ENCODE peak calls at places on chromosome 19, in eight cellular contexts. B is transverse colon; Y is NT2/D1; N is aorta; I is CD8-positive, alpha-beta memory T cell; F is brain microvascular endothelial cell; K is colonic mucosa; P is psoas muscle. Z is an unnamed sample. For H3K36me3 and H3K27me3, the result is how much of the 10 kb centered on the place peaks cover.

GRCh38 chr19:28941833-28942232 is 271.1 kb downstream of the UQCRFS1 start:
- DNase-seq in B (no peak), P (no peak), F (no peak), N (no peak), K (no peak), I (no peak), Y (no peak), Z (no peak)

GRCh38 chr19:4816388-4817165 is 14.9 kb downstream of the TICAM1 start:
- DNase-seq in I (no peak), K (no peak), F (no peak), B (no peak), Y (no peak), P (peak), N (no peak), Z (no peak)

GRCh38 chr19:681029-681626 is 4.9 kb downstream of the FSTL3 start:
- DNase-seq in K (no peak), Y (peak), F (no peak), P (no peak), B (peak), N (no peak), I (no peak), Z (no peak)

GRCh38 chr19:53908933-53909415 is at the start of gene CACNG7:
- DNase-seq in K (no peak), Y (no peak), P (no peak), I (no peak), B (no peak), N (no peak), F (no peak), Z (no peak)

GRCh38 chr19:15293751-15294505 is 38.4 kb downstream of the BRD4 start:
- DNase-seq in I (no peak), K (no peak), P (no peak), F (no peak), N (no peak), Y (no peak), B (no peak), Z (no peak)

GRCh38 chr19:45179063-45179847 is 671 bp downstream of the BLOC1S3 start:
- DNase-seq in K (no peak), Y (no peak), B (peak), P (peak), N (peak), F (no peak), I (peak), Z (no peak)

GRCh38 chr19:46890423-46891170 is 29.8 kb downstream of the ARHGAP35 start:
- DNase-seq in Y (no peak), N (no peak), F (peak), B (no peak), K (peak), P (no peak), I (no peak), Z (peak)

GRCh38 chr19:52896431-52897148 is 845 bp downstream of the ZNF320 start:
- DNase-seq in B (peak), I (no peak), Y (no peak), K (peak), N (no peak), P (peak), F (peak), Z (peak)

GRCh38 chr19:4654437-4655361 is 15.4 kb downstream of the TNFAIP8L1 start:
- DNase-seq in B (no peak), N (no peak), K (no peak), F (no peak), P (no peak), Y (no peak), I (no peak), Z (no peak)

GRCh38 chr19:5913739-5914357 is at the start of gene CAPS:
- DNase-seq in Y (no peak), N (no peak), F (no peak), I (no peak), K (peak), P (peak), B (peak), Z (no peak)

GRCh38 chr19:30421571-30421970 is 49.4 kb downstream of the ZNF536 start:
- DNase-seq in P (no peak), I (no peak), N (no peak), Y (no peak), K (no peak), B (no peak), F (no peak), Z (no peak)

GRCh38 chr19:46689358-46689757 is 27.6 kb downstream of the PRKD2 start:
- DNase-seq in P (no peak), F (no peak), I (no peak), K (no peak), B (no peak), N (no peak), Y (no peak), Z (no peak)

GRCh38 chr19:1672038-1672768 is 19.8 kb upstream of the TCF3 start:
- DNase-seq in K (peak), N (peak), B (peak), P (no peak), F (no peak), Y (no peak), I (peak), Z (no peak)

GRCh38 chr19:33509774-33510173 is 11.8 kb downstream of the PEPD start:
- DNase-seq in K (no peak), F (no peak), N (no peak), Y (no peak), P (no peak), B (no peak), I (no peak), Z (no peak)

GRCh38 chr19:16371540-16371986 is 46.9 kb downstream of the KLF2 start:
- DNase-seq in I (peak), B (peak), F (no peak), P (peak), N (peak), Y (no peak), K (peak), Z (no peak)

GRCh38 chr19:15195987-15196682 is 4.7 kb downstream of the NOTCH3 start:
- DNase-seq in K (peak), Y (no peak), N (peak), B (peak), I (no peak), F (peak), P (no peak), Z (peak)

GRCh38 chr19:47573076-47574026 is at the start of gene ZNF541:
- DNase-seq in F (no peak), Y (no peak), N (peak), P (peak), B (peak), K (peak), I (peak), Z (no peak)

GRCh38 chr19:18951721-18952281 is 10.8 kb upstream of the HOMER3 start:
- DNase-seq in P (no peak), F (no peak), I (no peak), K (no peak), Y (no peak), B (no peak), N (no peak), Z (no peak)

GRCh38 chr19:8208119-8208709 is 956 bp upstream of the CERS4 start:
- DNase-seq in P (peak), K (no peak), B (no peak), Y (no peak), I (no peak), N (peak), F (no peak), Z (peak)

GRCh38 chr19:17778621-17779280 is 16.2 kb upstream of the B3GNT3 start:
- DNase-seq in N (no peak), F (no peak), P (no peak), I (no peak), B (no peak), Y (no peak), K (peak), Z (no peak)

DNA sequence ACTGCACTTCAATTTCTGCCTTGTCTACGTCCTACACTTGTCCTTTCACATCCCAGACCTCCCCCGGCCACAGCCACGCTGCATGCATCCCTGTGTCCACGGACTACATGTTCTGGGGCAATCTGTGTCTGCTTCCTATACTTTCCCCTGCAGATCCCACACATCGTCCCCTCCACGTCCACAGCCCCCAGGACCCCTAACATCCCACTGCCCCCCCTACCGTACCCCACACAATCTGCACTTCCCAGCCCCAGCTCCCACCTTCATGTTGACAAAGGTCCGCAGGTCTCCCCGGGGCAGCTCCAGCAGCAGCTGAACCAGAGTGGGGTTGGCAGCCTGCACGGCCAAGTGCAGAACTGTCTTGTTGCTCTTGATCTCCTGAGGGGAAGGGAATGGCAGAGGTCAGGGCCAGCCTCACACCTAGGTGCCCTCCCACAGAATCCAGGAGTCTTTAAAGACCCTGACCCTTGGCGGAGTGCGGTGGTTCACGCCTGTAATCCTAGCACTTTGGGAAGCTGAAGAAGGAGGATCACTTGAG is 10.2 kb downstream of the NFKBID start:
- DNase-seq in F (no peak), N (no peak), I (no peak), Y (no peak), P (no peak), B (no peak), K (no peak), Z (no peak)
- H3K36me3 ChIP-seq in F (under half), N (under half), I (under half), Y (half or more), P (half or more), B (under half), K (under half), Z (under half)

GRCh38 chr19:3483226-3483628 is at the start of gene SMIM44:
- DNase-seq in B (peak), I (no peak), K (peak), N (no peak), Y (no peak), F (no peak), P (no peak), Z (no peak)

GRCh38 chr19:3480383-3481091 is at the start of gene SMIM24:
- DNase-seq in N (no peak), P (no peak), B (peak), I (no peak), F (no peak), K (peak), Y (no peak), Z (no peak)

GRCh38 chr19:3482507-3483225 is 575 bp downstream of the SMIM44 start:
- DNase-seq in K (peak), F (no peak), P (no peak), I (no peak), N (no peak), Y (no peak), B (peak), Z (no peak)

GRCh38 chr19:3479819-3480215 is 508 bp downstream of the SMIM24 start:
- DNase-seq in N (no peak), P (no peak), K (peak), B (no peak), I (no peak), F (no peak), Y (no peak), Z (no peak)

GRCh38 chr19:3481241-3482090 is 1.1 kb upstream of the SMIM24 start:
- DNase-seq in F (no peak), B (no peak), K (no peak), N (no peak), P (no peak), I (no peak), Y (no peak), Z (peak)
- H3K4me3 ChIP-seq in F (no peak), B (no peak), K (no peak), N (no peak), P (no peak), I (no peak), Y (no peak), Z (no peak)

DNA sequence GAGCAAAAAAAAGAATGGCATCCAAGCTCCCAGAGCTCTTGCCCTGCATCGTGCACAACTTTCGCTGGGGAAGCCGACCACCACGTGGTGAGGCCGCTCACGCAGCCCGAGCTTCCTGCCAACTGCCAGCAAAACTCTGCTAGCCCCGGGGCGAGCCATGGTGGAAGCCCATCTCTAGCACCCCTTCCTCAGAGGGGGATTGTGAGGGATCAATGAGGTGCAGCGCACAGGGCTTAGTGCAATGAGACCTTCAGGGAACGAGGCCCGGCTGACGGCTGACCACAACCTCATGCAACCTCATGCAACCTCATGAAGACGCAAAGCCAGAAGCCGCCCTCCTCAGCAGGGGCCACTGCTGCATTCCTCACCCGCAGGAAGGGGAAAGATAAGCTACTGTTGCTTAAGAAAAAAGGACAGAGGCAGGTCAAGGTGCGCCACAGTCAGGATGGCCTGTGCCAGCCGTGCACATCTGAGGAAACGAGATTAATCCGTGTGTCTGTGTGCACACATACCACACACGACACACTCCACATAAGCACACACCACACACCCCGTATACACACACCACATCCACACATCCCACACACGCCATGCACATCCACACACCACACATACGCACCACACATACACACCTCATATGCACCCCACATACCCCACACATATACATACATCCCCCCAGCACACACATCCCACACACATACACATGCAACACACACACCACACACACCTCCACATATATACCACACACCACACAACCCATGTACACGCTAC is 9.6 kb downstream of the HSPBP1 start:
- DNase-seq in I (no peak), N (no peak), K (no peak), B (no peak), P (no peak), Y (no peak), F (no peak), Z (peak)
- H3K27me3 ChIP-seq in I (under half), N (under half), K (under half), B (under half), P (under half), Y (under half), F (under half), Z (under half)

GRCh38 chr19:3531716-3532115 is 7.3 kb upstream of the TEKTIP1 start:
- DNase-seq in K (no peak), B (no peak), F (no peak), Y (no peak), N (no peak), I (no peak), P (no peak), Z (no peak)
- H3K36me3 ChIP-seq in K (under half), B (under half), F (half or more), Y (half or more), N (under half), I (under half), P (half or more), Z (under half)

DNA sequence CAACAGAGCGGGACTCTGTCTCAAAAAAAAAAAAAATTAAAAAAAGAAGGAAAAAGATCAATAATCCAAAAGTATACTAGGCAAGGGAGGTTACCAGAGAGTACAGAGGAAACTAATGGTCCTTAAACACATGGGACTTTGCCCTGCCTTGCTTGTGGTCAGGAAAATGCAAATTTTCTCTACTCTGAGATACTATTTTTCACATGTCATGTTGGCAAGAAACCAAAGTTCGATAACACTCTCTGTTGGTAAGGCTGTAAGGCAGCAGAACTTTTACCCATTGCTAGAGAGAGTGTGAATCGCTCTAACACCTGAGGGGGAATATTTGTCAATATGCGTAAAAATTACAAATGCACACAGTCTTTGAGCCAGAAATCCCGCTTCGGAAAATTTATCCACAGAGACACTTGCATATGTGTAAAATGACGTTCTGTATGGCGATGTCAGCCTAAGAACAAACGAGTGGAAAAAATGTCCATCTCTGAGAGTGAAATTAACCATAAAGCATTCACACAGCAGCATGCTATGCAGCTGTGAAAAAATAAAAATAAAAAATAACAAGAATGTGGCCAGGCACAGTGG is 9.4 kb upstream of the RFX1 start:
- DNase-seq in N (no peak), K (no peak), P (no peak), F (no peak), I (no peak), B (no peak), Y (no peak), Z (no peak)
- H3K4me3 ChIP-seq in N (no peak), K (no peak), P (no peak), F (no peak), I (no peak), B (no peak), Y (no peak), Z (no peak)

GRCh38 chr19:42010245-42011126 is 16.5 kb upstream of the ATP1A3 start:
- DNase-seq in Y (no peak), K (no peak), P (no peak), N (no peak), I (no peak), F (no peak), B (no peak), Z (no peak)

GRCh38 chr19:41999878-42000208 is 5.8 kb upstream of the ATP1A3 start:
- DNase-seq in P (no peak), Y (no peak), I (no peak), K (no peak), F (no peak), B (no peak), N (no peak), Z (no peak)

GRCh38 chr19:42003506-42004294 is 9.7 kb upstream of the ATP1A3 start:
- DNase-seq in I (no peak), K (no peak), P (no peak), F (no peak), Y (no peak), N (no peak), B (no peak), Z (no peak)

GRCh38 chr19:42006569-42006968 is 12.5 kb upstream of the ATP1A3 start:
- DNase-seq in K (no peak), Y (no peak), P (no peak), B (no peak), N (no peak), I (no peak), F (no peak), Z (no peak)

GRCh38 chr19:42005504-42005903 is 11.5 kb upstream of the ATP1A3 start:
- DNase-seq in P (no peak), F (no peak), N (no peak), I (no peak), B (no peak), K (no peak), Y (no peak), Z (no peak)
- H3K27me3 ChIP-seq in P (under half), F (under half), N (under half), I (under half), B (under half), K (under half), Y (under half), Z (under half)

GRCh38 chr19:49364083-49364687 is 508 bp downstream of the DKKL1 start:
- DNase-seq in I (no peak), Y (no peak), K (no peak), N (no peak), P (no peak), F (no peak), B (no peak), Z (no peak)
- H3K36me3 ChIP-seq in I (under half), Y (under half), K (under half), N (under half), P (under half), F (under half), B (under half), Z (under half)

Z was measured in Caco-2.